ENCODE peak calls at places on chromosomes 3 and 15, in ten cellular contexts. X is NCI-H524; B is activated naive CD4-positive, alpha-beta T cell; W is OCI-M1; L is ELF-1; J is cardiac muscle cell; E is brain microvascular endothelial cell; K is stimulated activated CD4-positive, alpha-beta T cell treated with anti-CD3 and anti-CD28 coated beads, TNF-alpha, amount 100 ng/mL, for 24 hours; P is Kasumi-1; R is tibial artery. V is an unnamed sample.

GRCh38 chr3:153628591-153628990 is 466.6 kb downstream of the RAP2B start:
- DNase-seq in X (no peak), B (no peak), W (no peak), L (no peak), J (no peak), E (no peak), K (no peak), P (no peak), R (no peak), V (no peak)

GRCh38 chr3:15536856-15537255 is 15.3 kb upstream of the COLQ start:
- DNase-seq in X (no peak), B (no peak), W (peak; percentile 27), L (no peak), J (no peak), E (no peak), K (no peak), P (no peak), R (no peak), V (no peak)

GRCh38 chr3:38421679-38422336 is 31.9 kb upstream of the ACVR2B start:
- DNase-seq in X (no peak), B (no peak), W (no peak), L (peak; percentile 15), J (no peak), E (no peak), K (no peak), P (no peak), R (no peak), V (no peak)

GRCh38 chr15:57747206-57747605 is 40.7 kb downstream of the POLR2M start:
- DNase-seq in X (no peak), B (no peak), W (peak; percentile 20), L (no peak), J (no peak), E (no peak), K (no peak), P (no peak), R (peak; percentile 49), V (no peak)

GRCh38 chr3:50204804-50205718 is at the start of gene SLC38A3:
- DNase-seq in X (no peak), B (no peak), W (no peak), L (no peak), J (peak; percentile 85), E (no peak), K (no peak), P (peak; percentile 22), R (no peak), V (peak; percentile 12)

GRCh38 chr15:63198315-63198714 is 8.9 kb downstream of the RAB8B start:
- DNase-seq in X (peak; percentile 93), B (no peak), W (peak; percentile 83), L (no peak), J (no peak), E (no peak), K (no peak), P (no peak), R (no peak), V (no peak)

GRCh38 chr15:85558747-85559327 is 178.4 kb downstream of the AKAP13 start:
- DNase-seq in X (no peak), B (no peak), W (peak; percentile 35), L (no peak), J (no peak), E (no peak), K (no peak), P (no peak), R (no peak), V (no peak)

GRCh38 chr15:60840306-60840702 is 361.4 kb upstream of the ICE2 start:
- DNase-seq in X (no peak), B (no peak), W (no peak), L (peak; percentile 39), J (no peak), E (peak; percentile 24), K (no peak), P (no peak), R (no peak), V (no peak)

GRCh38 chr3:191648787-191649186 is 187.8 kb downstream of the PYDC2 start:
- DNase-seq in X (no peak), B (no peak), W (no peak), L (no peak), J (no peak), E (no peak), K (no peak), P (no peak), R (no peak), V (no peak)

GRCh38 chr3:36416660-36417059 is 36.4 kb downstream of the STAC start:
- DNase-seq in X (no peak), B (no peak), W (no peak), L (no peak), J (no peak), E (no peak), K (no peak), P (no peak), R (no peak), V (no peak)

GRCh38 chr15:44710236-44711088 is 661 bp downstream of the PATL2 start:
- DNase-seq in X (no peak), B (no peak), W (peak; percentile 92), L (no peak), J (no peak), E (peak; percentile 45), K (no peak), P (peak; percentile 28), R (peak; percentile 67), V (no peak)